ENCODE peak calls at places on chromosomes 3 and 15, in ten cellular contexts. One of them, this sample, is unnamed.

GRCh38 chr15:33215941-33216872 is 21.7 kb upstream of the FMN1 start:
- DNase-seq in cardiac fibroblast: peak
- DNase-seq in amygdala: no peak
- DNase-seq in central memory CD4-positive, alpha-beta T cell: no peak
- DNase-seq in dorsolateral prefrontal cortex: no peak
- DNase-seq in activated CD4-positive, alpha-beta T cell treated with anti-CD3 and anti-CD28 coated beads, Interleukin-2, amount 10 ng/mL, durations not matched to agents 7 days and 5 days: no peak
- DNase-seq in psoas muscle: no peak
- DNase-seq in activated CD8-positive, alpha-beta memory T cell treated with anti-CD3 and anti-CD28 coated beads, Interleukin-2, amount 50 U/mL, for 4 hours: no peak
- DNase-seq in GDM1: peak
- DNase-seq in tibial artery: no peak
- DNase-seq in this sample: no peak

GRCh38 chr3:154040283-154040682 is 80.9 kb upstream of the ARHGEF26 start:
- DNase-seq in cardiac fibroblast: peak
- DNase-seq in amygdala: no peak
- DNase-seq in central memory CD4-positive, alpha-beta T cell: no peak
- DNase-seq in dorsolateral prefrontal cortex: no peak
- DNase-seq in activated CD4-positive, alpha-beta T cell treated with anti-CD3 and anti-CD28 coated beads, Interleukin-2, amount 10 ng/mL, durations not matched to agents 7 days and 5 days: no peak
- DNase-seq in psoas muscle: no peak
- DNase-seq in activated CD8-positive, alpha-beta memory T cell treated with anti-CD3 and anti-CD28 coated beads, Interleukin-2, amount 50 U/mL, for 4 hours: no peak
- DNase-seq in GDM1: no peak
- DNase-seq in tibial artery: no peak
- DNase-seq in this sample: no peak

GRCh38 chr3:31534036-31534435 is 1.3 kb downstream of the STT3B start:
- DNase-seq in cardiac fibroblast: peak
- DNase-seq in amygdala: no peak
- DNase-seq in central memory CD4-positive, alpha-beta T cell: peak
- DNase-seq in dorsolateral prefrontal cortex: no peak
- DNase-seq in activated CD4-positive, alpha-beta T cell treated with anti-CD3 and anti-CD28 coated beads, Interleukin-2, amount 10 ng/mL, durations not matched to agents 7 days and 5 days: peak
- DNase-seq in psoas muscle: no peak
- DNase-seq in activated CD8-positive, alpha-beta memory T cell treated with anti-CD3 and anti-CD28 coated beads, Interleukin-2, amount 50 U/mL, for 4 hours: no peak
- DNase-seq in GDM1: peak
- DNase-seq in tibial artery: no peak
- DNase-seq in this sample: no peak

GRCh38 chr15:98503970-98504369 is 144.4 kb upstream of the IGF1R start:
- DNase-seq in cardiac fibroblast: peak
- DNase-seq in amygdala: no peak
- DNase-seq in central memory CD4-positive, alpha-beta T cell: no peak
- DNase-seq in dorsolateral prefrontal cortex: no peak
- DNase-seq in activated CD4-positive, alpha-beta T cell treated with anti-CD3 and anti-CD28 coated beads, Interleukin-2, amount 10 ng/mL, durations not matched to agents 7 days and 5 days: no peak
- DNase-seq in psoas muscle: no peak
- DNase-seq in activated CD8-positive, alpha-beta memory T cell treated with anti-CD3 and anti-CD28 coated beads, Interleukin-2, amount 50 U/mL, for 4 hours: no peak
- DNase-seq in GDM1: peak
- DNase-seq in tibial artery: peak
- DNase-seq in this sample: no peak

GRCh38 chr3:158205994-158206393 is 96.1 kb downstream of the RSRC1 start:
- DNase-seq in cardiac fibroblast: peak
- DNase-seq in amygdala: no peak
- DNase-seq in central memory CD4-positive, alpha-beta T cell: no peak
- DNase-seq in dorsolateral prefrontal cortex: no peak
- DNase-seq in activated CD4-positive, alpha-beta T cell treated with anti-CD3 and anti-CD28 coated beads, Interleukin-2, amount 10 ng/mL, durations not matched to agents 7 days and 5 days: no peak
- DNase-seq in psoas muscle: no peak
- DNase-seq in activated CD8-positive, alpha-beta memory T cell treated with anti-CD3 and anti-CD28 coated beads, Interleukin-2, amount 50 U/mL, for 4 hours: no peak
- DNase-seq in GDM1: no peak
- DNase-seq in tibial artery: no peak
- DNase-seq in this sample: no peak

GRCh38 chr15:101556273-101556672 is 66.8 kb upstream of the PCSK6 start:
- DNase-seq in cardiac fibroblast: no peak
- DNase-seq in amygdala: no peak
- DNase-seq in central memory CD4-positive, alpha-beta T cell: no peak
- DNase-seq in dorsolateral prefrontal cortex: no peak
- DNase-seq in activated CD4-positive, alpha-beta T cell treated with anti-CD3 and anti-CD28 coated beads, Interleukin-2, amount 10 ng/mL, durations not matched to agents 7 days and 5 days: no peak
- DNase-seq in psoas muscle: no peak
- DNase-seq in activated CD8-positive, alpha-beta memory T cell treated with anti-CD3 and anti-CD28 coated beads, Interleukin-2, amount 50 U/mL, for 4 hours: no peak
- DNase-seq in GDM1: no peak
- DNase-seq in tibial artery: no peak
- DNase-seq in this sample: no peak

GRCh38 chr3:187982149-187982548 is 171.8 kb upstream of the LPP start:
- DNase-seq in cardiac fibroblast: no peak
- DNase-seq in amygdala: no peak
- DNase-seq in central memory CD4-positive, alpha-beta T cell: no peak
- DNase-seq in dorsolateral prefrontal cortex: no peak
- DNase-seq in activated CD4-positive, alpha-beta T cell treated with anti-CD3 and anti-CD28 coated beads, Interleukin-2, amount 10 ng/mL, durations not matched to agents 7 days and 5 days: no peak
- DNase-seq in psoas muscle: no peak
- DNase-seq in activated CD8-positive, alpha-beta memory T cell treated with anti-CD3 and anti-CD28 coated beads, Interleukin-2, amount 50 U/mL, for 4 hours: no peak
- DNase-seq in GDM1: no peak
- DNase-seq in tibial artery: no peak
- DNase-seq in this sample: no peak

GRCh38 chr3:142878901-142879300 is 10.0 kb downstream of the PCOLCE2 start:
- DNase-seq in cardiac fibroblast: no peak
- DNase-seq in amygdala: no peak
- DNase-seq in central memory CD4-positive, alpha-beta T cell: no peak
- DNase-seq in dorsolateral prefrontal cortex: no peak
- DNase-seq in activated CD4-positive, alpha-beta T cell treated with anti-CD3 and anti-CD28 coated beads, Interleukin-2, amount 10 ng/mL, durations not matched to agents 7 days and 5 days: no peak
- DNase-seq in psoas muscle: no peak
- DNase-seq in activated CD8-positive, alpha-beta memory T cell treated with anti-CD3 and anti-CD28 coated beads, Interleukin-2, amount 50 U/mL, for 4 hours: no peak
- DNase-seq in GDM1: no peak
- DNase-seq in tibial artery: no peak
- DNase-seq in this sample: no peak

This sample was measured in occipital lobe.